ENCODE peak calls at places on chromosomes 11 and 22, in nine cellular contexts. S is retinal pigment epithelial cell, G is Caco-2, D is mucosa of descending colon, T is foreskin fibroblast, N is stomach, V is A549, Y is GM13976, X is neural crest cell. B is an unnamed sample.

GRCh38 chr22:17205432-17205831 is 13.8 kb downstream of the ADA2 start:
- DNase-seq in S (no peak), G (no peak), D (no peak), T (no peak), N (no peak), V (no peak), Y (no peak), X (no peak), B (no peak)

GRCh38 chr11:8768625-8769333 is 86.2 kb downstream of the RPL27A start:
- DNase-seq in S (peak), G (peak), D (no peak), T (peak), N (peak), V (peak), Y (no peak), X (no peak), B (no peak)

GRCh38 chr11:66860449-66860831 is 3.6 kb downstream of the LRFN4 start:
- DNase-seq in S (no peak), G (no peak), D (no peak), T (no peak), N (no peak), V (peak), Y (no peak), X (no peak), B (no peak)

GRCh38 chr22:20015971-20016733 is 471 bp downstream of the ARVCF start:
- DNase-seq in S (no peak), G (peak), D (peak), T (no peak), N (peak), V (peak), Y (no peak), X (peak), B (peak)

GRCh38 chr22:27405672-27406388 is 395.7 kb downstream of the MN1 start:
- DNase-seq in S (no peak), G (peak), D (peak), T (peak), N (peak), V (peak), Y (peak), X (peak), B (peak)

GRCh38 chr11:64712430-64713030 is 10.5 kb downstream of the NRXN2 start:
- DNase-seq in S (no peak), G (no peak), D (no peak), T (no peak), N (no peak), V (no peak), Y (no peak), X (no peak), B (no peak)

GRCh38 chr11:82823635-82824614 is 76.3 kb downstream of the PRCP start:
- DNase-seq in S (no peak), G (no peak), D (no peak), T (no peak), N (no peak), V (no peak), Y (no peak), X (no peak), B (no peak)

GRCh38 chr11:2771758-2772466 is 72.1 kb upstream of the KCNQ1OT1 start:
- DNase-seq in S (no peak), G (no peak), D (peak), T (no peak), N (peak), V (no peak), Y (peak), X (no peak), B (no peak)

GRCh38 chr22:39906207-39906606 is 5.3 kb downstream of the GRAP2 start:
- DNase-seq in S (no peak), G (no peak), D (no peak), T (no peak), N (no peak), V (no peak), Y (no peak), X (no peak), B (no peak)

GRCh38 chr11:43396617-43397016 is 37.9 kb downstream of the TTC17 start:
- DNase-seq in S (no peak), G (peak), D (no peak), T (no peak), N (no peak), V (no peak), Y (no peak), X (no peak), B (no peak)

GRCh38 chr11:19987243-19987870 is 172.9 kb downstream of the DBX1 start:
- DNase-seq in S (no peak), G (peak), D (no peak), T (no peak), N (no peak), V (no peak), Y (no peak), X (no peak), B (no peak)

GRCh38 chr11:115362997-115363396 is 141.2 kb downstream of the CADM1 start:
- DNase-seq in S (no peak), G (no peak), D (no peak), T (no peak), N (no peak), V (no peak), Y (no peak), X (no peak), B (no peak)

GRCh38 chr11:15208570-15209222 is 94.0 kb downstream of the INSC start:
- DNase-seq in S (no peak), G (peak), D (peak), T (peak), N (peak), V (peak), Y (peak), X (peak), B (peak)

GRCh38 chr11:43547411-43547718 is 133.2 kb upstream of the HSD17B12 start:
- DNase-seq in S (no peak), G (no peak), D (no peak), T (no peak), N (peak), V (no peak), Y (no peak), X (no peak), B (no peak)

GRCh38 chr22:35582861-35583670 is 34.1 kb downstream of the MB start:
- DNase-seq in S (no peak), G (peak), D (peak), T (peak), N (peak), V (peak), Y (peak), X (peak), B (peak)

GRCh38 chr11:71163371-71163770 is 89.0 kb downstream of the SHANK2 start:
- DNase-seq in S (no peak), G (peak), D (no peak), T (no peak), N (no peak), V (no peak), Y (no peak), X (no peak), B (no peak)

GRCh38 chr22:44758354-44758969 is 6.1 kb downstream of the ARHGAP8 start:
- DNase-seq in S (no peak), G (no peak), D (no peak), T (no peak), N (no peak), V (no peak), Y (no peak), X (no peak), B (no peak)

GRCh38 chr22:32119568-32120235 is 39.4 kb downstream of the C22orf42 start:
- DNase-seq in S (no peak), G (no peak), D (no peak), T (no peak), N (no peak), V (no peak), Y (peak), X (no peak), B (no peak)

GRCh38 chr22:50000587-50001387 is 11.8 kb downstream of the IL17REL start:
- DNase-seq in S (no peak), G (no peak), D (no peak), T (no peak), N (no peak), V (no peak), Y (peak), X (no peak), B (no peak)

GRCh38 chr11:12185914-12186313 is 75.5 kb downstream of the MICAL2 start:
- DNase-seq in S (peak), G (no peak), D (no peak), T (no peak), N (no peak), V (no peak), Y (no peak), X (no peak), B (no peak)
- TF ChIP-seq CTCF in S (peak), G (no peak), D (no peak), T (no peak), N (no peak), V (no peak), Y (no peak), X (no peak), B (no peak)

GRCh38 chr11:57616595-57616994 is 19.1 kb downstream of the SERPING1 start:
- DNase-seq in S (no peak), G (no peak), D (no peak), T (no peak), N (no peak), V (no peak), Y (no peak), X (no peak), B (no peak)

GRCh38 chr11:57615308-57615707 is 17.8 kb downstream of the SERPING1 start:
- DNase-seq in S (no peak), G (no peak), D (no peak), T (no peak), N (no peak), V (no peak), Y (no peak), X (no peak), B (no peak)

GRCh38 chr11:57619331-57619730 is 21.8 kb downstream of the SERPING1 start:
- DNase-seq in S (no peak), G (no peak), D (no peak), T (no peak), N (no peak), V (peak), Y (no peak), X (no peak), B (no peak)

GRCh38 chr11:57618438-57618837 is 21.0 kb downstream of the SERPING1 start:
- DNase-seq in S (no peak), G (no peak), D (no peak), T (no peak), N (no peak), V (no peak), Y (no peak), X (no peak), B (no peak)

DNA sequence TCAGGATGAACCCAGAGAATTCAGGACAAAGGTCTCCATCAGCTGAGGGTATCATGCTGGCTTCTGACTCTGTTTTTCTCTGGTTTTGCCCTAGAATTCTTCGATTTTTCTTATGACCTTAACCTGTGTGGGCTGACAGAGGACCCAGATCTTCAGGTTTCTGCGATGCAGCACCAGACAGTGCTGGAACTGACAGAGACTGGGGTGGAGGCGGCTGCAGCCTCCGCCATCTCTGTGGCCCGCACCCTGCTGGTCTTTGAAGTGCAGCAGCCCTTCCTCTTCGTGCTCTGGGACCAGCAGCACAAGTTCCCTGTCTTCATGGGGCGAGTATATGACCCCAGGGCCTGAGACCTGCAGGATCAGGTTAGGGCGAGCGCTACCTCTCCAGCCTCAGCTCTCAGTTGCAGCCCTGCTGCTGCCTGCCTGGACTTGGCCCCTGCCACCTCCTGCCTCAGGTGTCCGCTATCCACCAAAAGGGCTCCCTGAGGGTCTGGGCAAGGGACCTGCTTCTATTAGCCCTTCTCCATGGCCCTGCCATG is 16.8 kb downstream of the SERPING1 start:
- DNase-seq in S (no peak), G (no peak), D (no peak), T (no peak), N (no peak), V (no peak), Y (no peak), X (no peak), B (no peak)
- TF ChIP-seq CTCF in S (no peak), G (no peak), D (no peak), T (no peak), N (no peak), V (no peak), Y (no peak), X (no peak), B (no peak)

GRCh38 chr11:36594316-36594989 is at the start of gene IFTAP:
- DNase-seq in S (peak), G (peak), D (peak), T (peak), N (peak), V (peak), Y (peak), X (peak), B (peak)
- TF ChIP-seq CTCF in S (no peak), G (no peak), D (no peak), T (no peak), N (no peak), V (no peak), Y (no peak), X (no peak), B (no peak)

GRCh38 chr11:69643646-69644045 is 2.7 kb downstream of the CCND1 start:
- DNase-seq in S (no peak), G (no peak), D (no peak), T (no peak), N (no peak), V (no peak), Y (no peak), X (no peak), B (no peak)
- TF ChIP-seq CTCF in S (no peak), G (no peak), D (no peak), T (no peak), N (no peak), V (peak), Y (no peak), X (no peak), B (no peak)

GRCh38 chr11:93741094-93741881 is at the start of the genes C11orf54 and TAF1D:
- DNase-seq in S (peak), G (peak), D (peak), T (peak), N (peak), V (peak), Y (peak), X (peak), B (peak)
- TF ChIP-seq CTCF in S (no peak), G (no peak), D (no peak), T (no peak), N (peak), V (no peak), Y (peak), X (no peak), B (no peak)

GRCh38 chr22:24119476-24119875 is 61.8 kb upstream of the SUSD2 start:
- DNase-seq in S (no peak), G (no peak), D (no peak), T (no peak), N (no peak), V (no peak), Y (no peak), X (no peak), B (no peak)

GRCh38 chr22:24118689-24119384 is 62.5 kb upstream of the SUSD2 start:
- DNase-seq in S (no peak), G (no peak), D (no peak), T (no peak), N (no peak), V (no peak), Y (no peak), X (no peak), B (no peak)

GRCh38 chr22:24115247-24116207 is 65.8 kb upstream of the SUSD2 start:
- DNase-seq in S (no peak), G (no peak), D (no peak), T (no peak), N (no peak), V (no peak), Y (no peak), X (no peak), B (no peak)

GRCh38 chr22:24120029-24120428 is 61.3 kb upstream of the SUSD2 start:
- DNase-seq in S (no peak), G (no peak), D (no peak), T (no peak), N (no peak), V (no peak), Y (no peak), X (no peak), B (no peak)

GRCh38 chr22:24117942-24118341 is 63.3 kb upstream of the SUSD2 start:
- DNase-seq in S (no peak), G (peak), D (no peak), T (no peak), N (no peak), V (no peak), Y (no peak), X (no peak), B (peak)
- TF ChIP-seq CTCF in S (no peak), G (no peak), D (no peak), T (no peak), N (no peak), V (no peak), Y (no peak), X (no peak), B (no peak)

DNA sequence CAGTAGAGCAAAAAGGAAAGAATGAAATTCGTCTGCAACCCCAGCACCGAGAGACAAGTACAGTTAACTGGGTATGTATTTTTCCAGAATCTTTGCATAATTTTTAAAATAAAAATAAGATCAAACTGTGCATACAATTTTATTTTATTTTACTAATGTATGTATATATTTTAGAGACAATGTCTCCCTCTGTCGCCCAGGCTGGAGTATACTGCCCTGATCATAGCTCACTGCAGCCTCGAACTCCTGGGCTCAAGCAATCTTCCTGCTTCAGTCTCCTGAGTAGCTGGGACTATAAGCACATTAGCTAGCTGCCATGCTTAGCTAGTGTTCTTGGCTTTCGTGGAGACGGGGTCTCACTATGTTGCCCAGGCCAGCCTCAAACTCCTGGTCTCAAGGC is 18.8 kb upstream of the DRD2 start:
- DNase-seq in S (no peak), G (no peak), D (no peak), T (no peak), N (no peak), V (peak), Y (no peak), X (no peak), B (no peak)
- TF ChIP-seq CTCF in S (no peak), G (no peak), D (no peak), T (no peak), N (no peak), V (no peak), Y (no peak), X (no peak), B (no peak)

DNA sequence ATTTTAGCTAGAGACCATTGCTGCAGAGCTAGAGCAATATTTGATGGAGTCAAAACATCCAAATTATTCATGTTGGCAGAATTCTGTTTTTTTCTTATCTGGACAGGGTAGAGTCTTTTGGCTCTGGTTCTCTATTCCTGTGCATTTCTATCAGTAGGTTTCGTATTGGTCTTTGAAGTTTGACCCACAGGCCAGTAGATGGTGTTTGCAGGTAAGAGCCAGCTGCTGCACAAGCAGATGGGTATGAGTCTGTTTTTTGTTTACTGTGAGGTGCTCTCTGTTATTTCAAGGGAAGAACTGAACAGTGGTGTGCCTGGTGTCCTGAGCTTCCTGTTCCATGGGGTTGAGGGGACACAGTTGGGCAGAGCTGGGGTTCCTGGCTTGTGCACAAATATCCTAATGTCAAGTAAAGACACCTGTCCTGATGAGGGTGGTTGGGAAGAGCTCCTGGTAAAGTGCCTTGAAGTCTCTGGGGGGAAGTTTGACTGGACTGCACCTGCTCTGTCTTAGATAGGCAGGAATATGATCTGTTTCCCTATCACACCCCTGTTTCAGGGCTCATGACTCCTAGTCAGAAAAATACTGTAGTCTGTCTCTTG is 34.0 kb upstream of the SLC22A25 start:
- DNase-seq in S (no peak), G (no peak), D (no peak), T (no peak), N (no peak), V (peak), Y (no peak), X (no peak), B (no peak)
- TF ChIP-seq CTCF in S (peak), G (peak), D (no peak), T (no peak), N (no peak), V (peak), Y (no peak), X (no peak), B (no peak)

B was measured in activated CD8-positive, alpha-beta T cell treated with anti-CD3 and anti-CD28 coated beads for 36 hours.